ENCODE peak calls at places on chromosomes 7 and 10, in six cellular contexts. One of them, this sample, is unnamed.
A peak's percentile ranks its signal among the peaks of the same experiment; 100 is the strongest.

GRCh38 chr7:26326211-26326610 is 34.5 kb downstream of the SNX10 start:
- DNase-seq in activated effector memory CD4-positive, alpha-beta T cell treated with Interleukin-2 at 50 U/mL for 16 hours: no peak
- DNase-seq in AG10803: no peak
- DNase-seq in foreskin fibroblast: no peak
- DNase-seq in coronary artery: no peak
- DNase-seq in activated T-cell treated with anti-CD3 and anti-CD28 coated beads, Interleukin-2, amount 50 U/mL, for 48 hours: no peak
- DNase-seq in this sample: no peak

GRCh38 chr7:44073664-44074348 is 8.4 kb upstream of the PGAM2 start:
- DNase-seq in activated effector memory CD4-positive, alpha-beta T cell treated with Interleukin-2 at 50 U/mL for 16 hours: no peak
- DNase-seq in AG10803: peak; percentile 41
- DNase-seq in foreskin fibroblast: peak; percentile 67
- DNase-seq in coronary artery: peak; percentile 88
- DNase-seq in activated T-cell treated with anti-CD3 and anti-CD28 coated beads, Interleukin-2, amount 50 U/mL, for 48 hours: peak; percentile 61
- DNase-seq in this sample: no peak

GRCh38 chr7:37832194-37832593 is 16.2 kb upstream of the NME8 start:
- DNase-seq in activated effector memory CD4-positive, alpha-beta T cell treated with Interleukin-2 at 50 U/mL for 16 hours: no peak
- DNase-seq in AG10803: peak; percentile 4
- DNase-seq in foreskin fibroblast: no peak
- DNase-seq in coronary artery: no peak
- DNase-seq in activated T-cell treated with anti-CD3 and anti-CD28 coated beads, Interleukin-2, amount 50 U/mL, for 48 hours: no peak
- DNase-seq in this sample: peak; percentile 15

GRCh38 chr7:116283595-116284204 is 73.4 kb downstream of the TES start:
- DNase-seq in activated effector memory CD4-positive, alpha-beta T cell treated with Interleukin-2 at 50 U/mL for 16 hours: no peak
- DNase-seq in AG10803: no peak
- DNase-seq in foreskin fibroblast: no peak
- DNase-seq in coronary artery: no peak
- DNase-seq in activated T-cell treated with anti-CD3 and anti-CD28 coated beads, Interleukin-2, amount 50 U/mL, for 48 hours: no peak
- DNase-seq in this sample: no peak

GRCh38 chr10:73584737-73585136 is 6.4 kb downstream of the USP54 start:
- DNase-seq in activated effector memory CD4-positive, alpha-beta T cell treated with Interleukin-2 at 50 U/mL for 16 hours: no peak
- DNase-seq in AG10803: peak; percentile 71
- DNase-seq in foreskin fibroblast: no peak
- DNase-seq in coronary artery: no peak
- DNase-seq in activated T-cell treated with anti-CD3 and anti-CD28 coated beads, Interleukin-2, amount 50 U/mL, for 48 hours: no peak
- DNase-seq in this sample: no peak

GRCh38 chr7:98830972-98831548 is 38.8 kb downstream of the TMEM130 start:
- DNase-seq in activated effector memory CD4-positive, alpha-beta T cell treated with Interleukin-2 at 50 U/mL for 16 hours: no peak
- DNase-seq in AG10803: no peak
- DNase-seq in foreskin fibroblast: no peak
- DNase-seq in coronary artery: no peak
- DNase-seq in activated T-cell treated with anti-CD3 and anti-CD28 coated beads, Interleukin-2, amount 50 U/mL, for 48 hours: no peak
- DNase-seq in this sample: no peak

GRCh38 chr7:124722292-124722691 is 43.3 kb downstream of the GPR37 start:
- DNase-seq in activated effector memory CD4-positive, alpha-beta T cell treated with Interleukin-2 at 50 U/mL for 16 hours: no peak
- DNase-seq in AG10803: peak; percentile 8
- DNase-seq in foreskin fibroblast: peak; percentile 45
- DNase-seq in coronary artery: no peak
- DNase-seq in activated T-cell treated with anti-CD3 and anti-CD28 coated beads, Interleukin-2, amount 50 U/mL, for 48 hours: no peak
- DNase-seq in this sample: no peak

GRCh38 chr7:125126376-125126775 is 196.8 kb upstream of the POT1 start:
- DNase-seq in activated effector memory CD4-positive, alpha-beta T cell treated with Interleukin-2 at 50 U/mL for 16 hours: no peak
- DNase-seq in AG10803: no peak
- DNase-seq in foreskin fibroblast: no peak
- DNase-seq in coronary artery: no peak
- DNase-seq in activated T-cell treated with anti-CD3 and anti-CD28 coated beads, Interleukin-2, amount 50 U/mL, for 48 hours: no peak
- DNase-seq in this sample: no peak